ENCODE peak calls at places on chromosomes 3 and 15, in five cellular contexts. U is CD4-positive, alpha-beta T cell; V is HCT116; F is adrenal gland; A is fibroblast of lung. K is an unnamed sample.
A peak's percentile ranks its signal among the peaks of the same experiment; 100 is the strongest.

GRCh38 chr3:94440767-94441493 is 378.1 kb downstream of the NSUN3 start:
- DNase-seq in U (no peak), F (no peak), A (peak; percentile 92), V (no peak), K (no peak)

GRCh38 chr3:189488241-189488767 is 142.9 kb upstream of the TP63 start:
- DNase-seq in U (no peak), A (peak; percentile 72), F (no peak), V (no peak), K (no peak)

GRCh38 chr3:189041482-189042090 is 130.2 kb upstream of the TPRG1 start:
- DNase-seq in U (peak; percentile 60), F (peak; percentile 64), A (peak; percentile 29), V (peak; percentile 51), K (peak; percentile 69)

GRCh38 chr3:170517251-170517945 is 68.5 kb downstream of the SLC7A14 start:
- DNase-seq in U (no peak), V (no peak), F (no peak), A (no peak), K (no peak)

GRCh38 chr3:153783804-153784203 is 337.4 kb upstream of the ARHGEF26 start:
- DNase-seq in F (no peak), V (no peak), A (no peak), U (no peak), K (no peak)

GRCh38 chr3:4836516-4836915 is 142.7 kb upstream of the BHLHE40 start:
- DNase-seq in U (no peak), A (no peak), V (no peak), F (no peak), K (no peak)

GRCh38 chr3:50264389-50264963 is 4.5 kb upstream of the SEMA3B start:
- DNase-seq in F (peak; percentile 89), V (peak; percentile 76), A (peak; percentile 97), U (no peak), K (peak; percentile 65)

GRCh38 chr3:47716656-47717055 is 65.0 kb downstream of the SMARCC1 start:
- DNase-seq in U (no peak), V (no peak), A (no peak), F (no peak), K (no peak)

GRCh38 chr15:45200799-45201556 is 13.2 kb upstream of the SHF start:
- DNase-seq in A (peak; percentile 76), V (peak; percentile 79), F (peak; percentile 94), U (peak; percentile 58), K (peak; percentile 81)

GRCh38 chr15:40567111-40567510 is 2.0 kb upstream of the RPUSD2 start:
- DNase-seq in F (no peak), U (no peak), V (peak; percentile 29), A (no peak), K (no peak)

GRCh38 chr3:60839242-60839641 is 412.0 kb downstream of the FHIT start:
- DNase-seq in V (no peak), A (peak; percentile 3), U (no peak), F (no peak), K (no peak)

GRCh38 chr3:171356251-171356650 is 104.0 kb downstream of the TNIK start:
- DNase-seq in A (peak; percentile 37), U (no peak), F (no peak), V (no peak), K (no peak)

GRCh38 chr15:39128746-39129145 is 452.1 kb upstream of the THBS1 start:
- DNase-seq in V (no peak), A (peak; percentile 38), U (no peak), F (no peak), K (no peak)

GRCh38 chr3:11034297-11035000 is 41.9 kb downstream of the SLC6A1 start:
- DNase-seq in V (no peak), U (no peak), F (no peak), A (no peak), K (no peak)

GRCh38 chr15:67680645-67681044 is 138.1 kb downstream of the MAP2K5 start:
- DNase-seq in V (no peak), A (no peak), U (no peak), F (no peak), K (no peak)

GRCh38 chr3:172071780-172072179 is 32.4 kb downstream of the FNDC3B start:
- DNase-seq in A (peak; percentile 30), V (no peak), U (no peak), F (no peak), K (no peak)

GRCh38 chr3:37956353-37957184 is 34.0 kb upstream of the VILL start:
- DNase-seq in F (no peak), V (no peak), U (no peak), A (no peak), K (no peak)

GRCh38 chr15:52083603-52084002 is 29.0 kb downstream of the BCL2L10 start:
- DNase-seq in A (no peak), F (no peak), V (no peak), U (no peak), K (no peak)

GRCh38 chr3:11074441-11074840 is 79.9 kb upstream of the HRH1 start:
- DNase-seq in F (no peak), U (no peak), A (peak; percentile 12), V (no peak), K (no peak)

GRCh38 chr3:160133757-160134156 is 91.5 kb upstream of the C3orf80 start:
- DNase-seq in U (no peak), A (peak; percentile 42), V (peak; percentile 40), F (no peak), K (no peak)

GRCh38 chr3:177371903-177372302 is 174.6 kb upstream of the TBL1XR1 start:
- DNase-seq in A (no peak), U (no peak), F (no peak), V (no peak), K (no peak)

GRCh38 chr3:128551872-128552271 is 58.9 kb upstream of the GATA2 start:
- DNase-seq in A (no peak), F (peak; percentile 18), V (no peak), U (no peak), K (no peak)

GRCh38 chr3:53194218-53195065 is 33.4 kb downstream of the PRKCD start:
- DNase-seq in A (peak; percentile 47), U (no peak), V (no peak), F (peak; percentile 75), K (no peak)

GRCh38 chr3:72043212-72044133 is 258.5 kb upstream of the PROK2 start:
- DNase-seq in A (no peak), F (no peak), U (no peak), V (no peak), K (no peak)

GRCh38 chr3:37423825-37424224 is 249.4 kb upstream of the LRRFIP2 start:
- DNase-seq in V (no peak), F (no peak), U (no peak), A (no peak), K (no peak)

GRCh38 chr3:107987036-107987557 is 103.7 kb downstream of the CD47 start:
- DNase-seq in A (peak; percentile 97), F (peak; percentile 96), U (no peak), V (peak; percentile 24), K (peak; percentile 84)

DNA sequence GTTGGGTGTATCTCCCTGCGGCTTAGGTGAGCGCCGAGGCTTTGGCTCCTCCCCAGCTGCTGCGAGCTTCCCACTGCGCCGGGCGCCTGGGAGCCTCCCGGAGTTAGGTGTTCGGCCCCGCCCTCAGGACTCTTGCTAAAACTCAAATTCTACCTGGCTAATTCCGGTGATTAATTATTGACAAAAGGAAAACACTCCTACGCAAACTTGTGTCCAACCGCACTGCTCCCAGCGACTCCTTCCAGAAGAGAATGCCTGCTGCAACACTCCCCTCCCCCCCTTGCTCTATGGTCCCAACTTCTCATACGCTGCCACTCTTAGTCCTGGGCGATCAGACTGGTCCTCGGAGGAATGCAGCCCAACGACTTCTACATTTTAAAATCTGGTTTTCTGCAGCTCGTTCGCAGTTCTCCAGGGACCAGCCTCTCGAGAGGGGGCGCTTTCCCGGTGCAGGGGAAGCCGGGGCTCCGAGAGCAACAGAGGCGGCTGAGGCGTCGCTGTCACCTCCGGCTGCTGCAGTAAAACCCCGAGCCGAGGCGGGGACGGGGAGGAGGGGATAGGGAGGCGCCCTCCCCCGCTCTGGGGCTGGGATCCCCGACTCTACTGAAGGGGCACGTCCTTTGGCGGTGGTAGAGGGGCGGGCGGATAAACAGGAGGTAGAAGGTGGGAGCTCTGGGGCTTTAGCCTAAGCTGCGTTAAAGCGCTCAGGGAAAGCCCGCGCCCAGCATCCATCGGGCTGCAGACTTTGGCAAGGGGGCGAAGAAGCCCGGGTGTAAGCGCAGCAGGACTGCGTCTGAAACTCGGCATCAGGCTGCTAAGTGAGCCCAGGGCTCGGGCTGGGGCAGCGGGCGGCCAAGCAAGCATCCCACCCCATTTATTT is at the start of gene SPTSSB:
- DNase-seq in A (peak; percentile 39), U (no peak), V (peak; percentile 78), F (no peak), K (no peak)
- H3K27ac ChIP-seq in A (no peak within 1 kb of the TSS), U (no peak within 1 kb of the TSS), V (peak within 1 kb of the TSS; percentile 79), F (no peak within 1 kb of the TSS), K (no peak within 1 kb of the TSS)

DNA sequence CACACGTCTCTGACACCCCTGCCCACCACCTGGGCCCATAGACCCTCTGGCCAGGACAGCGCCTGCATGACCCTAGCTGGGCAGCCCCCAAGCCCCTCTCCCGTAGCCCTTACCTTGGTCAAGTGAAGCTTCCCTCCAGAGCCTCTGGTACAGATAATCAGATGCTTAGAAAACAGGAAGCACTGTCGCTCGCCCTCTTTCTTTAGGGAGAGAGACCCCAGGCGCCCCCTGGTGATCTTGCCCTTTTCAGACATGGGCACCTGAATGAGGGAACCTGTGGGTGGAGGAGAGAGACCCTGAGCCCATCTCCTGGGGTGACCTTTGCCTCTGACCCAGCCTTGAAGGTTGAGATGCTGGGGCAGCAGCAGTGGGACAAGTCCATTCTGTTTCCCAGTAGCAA is 65.4 kb downstream of the RASGRF1 start:
- DNase-seq in V (no peak), U (no peak), F (no peak), A (no peak), K (no peak)
- TF ChIP-seq CTCF in V (peak; percentile 9), U (no peak), F (no peak), A (no peak), K (no peak)

DNA sequence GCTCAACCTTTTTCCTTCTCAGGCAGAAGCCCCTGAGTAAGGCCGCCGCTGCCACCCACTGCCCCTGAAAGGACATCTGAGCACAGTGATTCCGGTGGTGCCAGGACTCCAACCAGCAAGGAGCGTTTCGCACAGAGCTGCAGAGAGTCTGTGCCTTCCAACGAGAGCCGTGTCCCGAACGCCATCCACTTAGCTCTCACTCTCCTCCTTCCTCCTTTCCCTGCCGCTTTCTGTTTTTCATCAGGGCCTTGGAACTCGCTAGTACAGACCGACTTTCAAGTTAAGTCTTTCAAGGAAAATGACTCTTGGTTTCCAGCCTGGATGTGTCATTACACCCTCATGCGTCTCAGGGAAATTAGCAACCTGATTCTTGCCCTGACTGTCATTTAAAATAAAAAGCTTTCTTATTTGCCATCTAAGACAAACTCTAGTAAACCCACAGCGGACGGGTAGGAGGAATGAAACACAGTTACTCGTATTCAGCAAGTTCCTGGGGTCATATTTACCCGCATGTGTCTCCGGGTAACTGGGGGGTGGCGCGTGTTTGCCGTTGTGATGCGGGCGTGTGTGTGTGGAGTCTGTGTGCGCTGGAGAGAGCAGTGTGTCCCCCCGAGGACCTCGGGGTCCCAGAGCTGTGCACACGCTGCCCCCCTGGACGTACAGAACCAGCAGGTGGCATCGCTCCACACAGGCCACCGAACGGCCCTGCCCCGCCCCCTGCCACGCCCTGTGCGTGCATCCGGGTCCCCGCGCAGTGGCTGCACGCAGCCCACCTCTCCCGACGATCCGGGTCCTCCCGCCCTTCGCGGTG is 30.4 kb upstream of the ALDH1A3 start:
- DNase-seq in A (peak; percentile 54), V (no peak), F (no peak), U (peak; percentile 24), K (peak; percentile 42)
- H3K27me3 ChIP-seq in A (no peaks in the 10 kb centered on the region), V (no peaks in the 10 kb centered on the region), F (peaks cover 13% of the 10 kb centered on the region), U (peaks cover 6% of the 10 kb centered on the region), K (no peaks in the 10 kb centered on the region)

DNA sequence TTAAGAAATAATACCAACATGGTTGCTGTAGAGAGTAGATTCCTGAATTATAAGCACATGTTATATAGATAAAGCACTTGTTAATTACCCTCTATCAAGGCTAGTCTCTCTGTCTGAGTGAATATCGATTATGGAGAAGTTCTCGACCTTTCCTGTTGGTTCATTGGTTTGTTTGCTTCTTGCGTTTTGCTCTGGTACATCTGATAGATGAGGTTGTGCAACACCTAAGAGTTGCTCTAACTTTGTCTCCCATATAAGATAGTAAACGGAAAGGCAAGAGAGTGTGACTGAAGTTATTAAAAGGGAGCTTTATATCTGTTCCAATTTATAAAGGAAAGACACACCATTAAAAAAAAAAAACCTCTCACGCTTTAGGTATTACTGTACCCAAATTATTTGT is 69.0 kb downstream of the PYDC2 start:
- DNase-seq in F (no peak), V (no peak), U (no peak), A (no peak), K (no peak)
- H3K27ac ChIP-seq in F (no peak overlapping the region), V (no peak overlapping the region), U (no peak overlapping the region), A (no peak overlapping the region), K (no peak overlapping the region)

K was measured in Peyer's patch.